ENCODE peak calls at places on chromosomes 5 and 9, in six cellular contexts. R is T-helper 22 cell, Q is hippocampal formation, U is GM12891, Z is NCI-H2081, C is germinal center. N is an unnamed sample.

GRCh38 chr5:126143622-126144021 is 279.6 kb upstream of the GRAMD2B start:
- DNase-seq in R (no peak), Q (no peak), U (no peak), Z (no peak), C (no peak), N (no peak)

GRCh38 chr9:92247296-92247695 is 46.2 kb downstream of the IARS1 start:
- DNase-seq in R (no peak), Q (no peak), U (no peak), Z (no peak), C (no peak), N (no peak)

GRCh38 chr9:94086468-94086867 is 2.2 kb downstream of the PTPDC1 start:
- DNase-seq in R (no peak), Q (no peak), U (no peak), Z (peak), C (no peak), N (no peak)

GRCh38 chr5:178644826-178645545 is 18.1 kb upstream of the CLK4 start:
- DNase-seq in R (no peak), Q (peak), U (no peak), Z (no peak), C (no peak), N (no peak)

GRCh38 chr9:126698756-126699155 is 85.0 kb downstream of the LMX1B start:
- DNase-seq in R (no peak), Q (no peak), U (no peak), Z (no peak), C (no peak), N (no peak)

GRCh38 chr5:57986746-57987145 is 473.1 kb downstream of the PLK2 start:
- DNase-seq in R (no peak), Q (peak), U (no peak), Z (no peak), C (no peak), N (no peak)

GRCh38 chr5:158979749-158980521 is 119.8 kb downstream of the EBF1 start:
- DNase-seq in R (no peak), Q (peak), U (no peak), Z (peak), C (no peak), N (no peak)

GRCh38 chr9:37801287-37801850 is 772 bp downstream of the DCAF10 start:
- DNase-seq in R (no peak), Q (no peak), U (no peak), Z (peak), C (peak), N (peak)

GRCh38 chr5:176741566-176742211 is 68.7 kb upstream of the UNC5A start:
- DNase-seq in R (no peak), Q (no peak), U (no peak), Z (no peak), C (no peak), N (peak)

GRCh38 chr5:140344683-140345423 is 1.6 kb downstream of the HBEGF start:
- DNase-seq in R (no peak), Q (no peak), U (no peak), Z (no peak), C (no peak), N (no peak)

GRCh38 chr5:115375922-115376321 is 79.5 kb upstream of the CCDC112 start:
- DNase-seq in R (no peak), Q (no peak), U (no peak), Z (no peak), C (no peak), N (no peak)

GRCh38 chr9:16828335-16829281 is 41.9 kb downstream of the BNC2 start:
- DNase-seq in R (no peak), Q (no peak), U (no peak), Z (no peak), C (no peak), N (no peak)

GRCh38 chr9:137802021-137802420 is 75.6 kb upstream of the CACNA1B start:
- DNase-seq in R (no peak), Q (no peak), U (no peak), Z (no peak), C (no peak), N (no peak)

GRCh38 chr5:122673343-122673742 is 101.5 kb upstream of the SNX2 start:
- DNase-seq in R (no peak), Q (no peak), U (no peak), Z (no peak), C (no peak), N (no peak)

GRCh38 chr9:94847486-94847885 is 121.0 kb downstream of the AOPEP start:
- DNase-seq in R (no peak), Q (no peak), U (no peak), Z (no peak), C (no peak), N (no peak)

GRCh38 chr9:18268381-18268780 is 205.6 kb upstream of the ADAMTSL1 start:
- DNase-seq in R (no peak), Q (no peak), U (no peak), Z (no peak), C (no peak), N (no peak)

GRCh38 chr5:178965465-178966055 is 24.6 kb downstream of the ZNF454 start:
- DNase-seq in R (no peak), Q (no peak), U (no peak), Z (no peak), C (no peak), N (no peak)

GRCh38 chr5:104045987-104046386 is 483.4 kb upstream of the NUDT12 start:
- DNase-seq in R (no peak), Q (no peak), U (no peak), Z (no peak), C (no peak), N (no peak)

GRCh38 chr9:121593066-121593465 is 58.4 kb upstream of the DAB2IP start:
- DNase-seq in R (no peak), Q (no peak), U (no peak), Z (no peak), C (no peak), N (no peak)

GRCh38 chr5:109453251-109453650 is 43.5 kb upstream of the PJA2 start:
- DNase-seq in R (no peak), Q (no peak), U (no peak), Z (no peak), C (no peak), N (no peak)

GRCh38 chr5:115349001-115349817 is 52.8 kb upstream of the CCDC112 start:
- DNase-seq in R (no peak), Q (no peak), U (no peak), Z (peak), C (no peak), N (no peak)

GRCh38 chr5:139388198-139388821 is 1.4 kb downstream of the MZB1 start:
- DNase-seq in R (no peak), Q (no peak), U (no peak), Z (no peak), C (peak), N (no peak)

GRCh38 chr9:99169982-99170761 is 51.6 kb downstream of the ALG2 start:
- DNase-seq in R (no peak), Q (no peak), U (no peak), Z (peak), C (no peak), N (no peak)

GRCh38 chr5:168329302-168329701 is 37.9 kb downstream of the WWC1 start:
- DNase-seq in R (no peak), Q (no peak), U (no peak), Z (no peak), C (no peak), N (no peak)

GRCh38 chr9:7366121-7366520 is 433.5 kb downstream of the DMAC1 start:
- DNase-seq in R (no peak), Q (no peak), U (no peak), Z (no peak), C (no peak), N (no peak)

GRCh38 chr5:170749911-170750431 is 33.6 kb upstream of the GABRP start:
- DNase-seq in R (no peak), Q (no peak), U (no peak), Z (no peak), C (no peak), N (no peak)

GRCh38 chr5:174765540-174765939 is 41.2 kb downstream of the MSX2 start:
- DNase-seq in R (no peak), Q (no peak), U (no peak), Z (no peak), C (no peak), N (no peak)

GRCh38 chr5:178434851-178435250 is 155.3 kb downstream of the COL23A1 start:
- DNase-seq in R (no peak), Q (no peak), U (no peak), Z (peak), C (no peak), N (no peak)

N was measured in GM10248.